ENCODE peak calls at places on chromosomes 13 and 19, in seven cellular contexts. One of them, this sample, is unnamed.

GRCh38 chr19:45250832-45251451 is at the start of gene MARK4:
- DNase-seq in fibroblast of villous mesenchyme: peak
- DNase-seq in AG09309: no peak
- DNase-seq in cardiac fibroblast: peak
- DNase-seq in left ventricle myocardium inferior: peak
- DNase-seq in activated B cell treated with CpG ODN at 0.5 μM for 24 hours: peak
- DNase-seq in progenitor cell of endocrine pancreas: peak
- DNase-seq in this sample: peak

GRCh38 chr13:111262715-111263114 is 57.7 kb upstream of the TEX29 start:
- DNase-seq in fibroblast of villous mesenchyme: no peak
- DNase-seq in AG09309: no peak
- DNase-seq in cardiac fibroblast: no peak
- DNase-seq in left ventricle myocardium inferior: no peak
- DNase-seq in activated B cell treated with CpG ODN at 0.5 μM for 24 hours: no peak
- DNase-seq in progenitor cell of endocrine pancreas: no peak
- DNase-seq in this sample: no peak

GRCh38 chr13:66992183-66992582 is 238.0 kb downstream of the PCDH9 start:
- DNase-seq in fibroblast of villous mesenchyme: peak
- DNase-seq in AG09309: no peak
- DNase-seq in cardiac fibroblast: peak
- DNase-seq in left ventricle myocardium inferior: no peak
- DNase-seq in activated B cell treated with CpG ODN at 0.5 μM for 24 hours: no peak
- DNase-seq in progenitor cell of endocrine pancreas: no peak
- DNase-seq in this sample: no peak

GRCh38 chr13:77563110-77563509 is 27.6 kb downstream of the SCEL start:
- DNase-seq in fibroblast of villous mesenchyme: peak
- DNase-seq in AG09309: no peak
- DNase-seq in cardiac fibroblast: peak
- DNase-seq in left ventricle myocardium inferior: no peak
- DNase-seq in activated B cell treated with CpG ODN at 0.5 μM for 24 hours: no peak
- DNase-seq in progenitor cell of endocrine pancreas: no peak
- DNase-seq in this sample: no peak

GRCh38 chr19:35545855-35546381 is 492 bp downstream of the TMEM147 start:
- DNase-seq in fibroblast of villous mesenchyme: no peak
- DNase-seq in AG09309: no peak
- DNase-seq in cardiac fibroblast: peak
- DNase-seq in left ventricle myocardium inferior: peak
- DNase-seq in activated B cell treated with CpG ODN at 0.5 μM for 24 hours: no peak
- DNase-seq in progenitor cell of endocrine pancreas: peak
- DNase-seq in this sample: peak

GRCh38 chr19:48218964-48219363 is 36.7 kb downstream of the CARD8 start:
- DNase-seq in fibroblast of villous mesenchyme: peak
- DNase-seq in AG09309: no peak
- DNase-seq in cardiac fibroblast: peak
- DNase-seq in left ventricle myocardium inferior: no peak
- DNase-seq in activated B cell treated with CpG ODN at 0.5 μM for 24 hours: no peak
- DNase-seq in progenitor cell of endocrine pancreas: no peak
- DNase-seq in this sample: no peak

GRCh38 chr13:40502236-40502635 is 164.2 kb downstream of the FOXO1 start:
- DNase-seq in fibroblast of villous mesenchyme: no peak
- DNase-seq in AG09309: no peak
- DNase-seq in cardiac fibroblast: peak
- DNase-seq in left ventricle myocardium inferior: no peak
- DNase-seq in activated B cell treated with CpG ODN at 0.5 μM for 24 hours: no peak
- DNase-seq in progenitor cell of endocrine pancreas: no peak
- DNase-seq in this sample: no peak

GRCh38 chr19:32886241-32886640 is 16.7 kb upstream of the SLC7A9 start:
- DNase-seq in fibroblast of villous mesenchyme: no peak
- DNase-seq in AG09309: no peak
- DNase-seq in cardiac fibroblast: no peak
- DNase-seq in left ventricle myocardium inferior: no peak
- DNase-seq in activated B cell treated with CpG ODN at 0.5 μM for 24 hours: no peak
- DNase-seq in progenitor cell of endocrine pancreas: no peak
- DNase-seq in this sample: no peak

GRCh38 chr19:45177817-45178261 is at the start of gene TRAPPC6A:
- DNase-seq in fibroblast of villous mesenchyme: peak
- DNase-seq in AG09309: peak
- DNase-seq in cardiac fibroblast: peak
- DNase-seq in left ventricle myocardium inferior: no peak
- DNase-seq in activated B cell treated with CpG ODN at 0.5 μM for 24 hours: no peak
- DNase-seq in progenitor cell of endocrine pancreas: no peak
- DNase-seq in this sample: no peak

GRCh38 chr13:113665582-113666323 is 1.3 kb upstream of the GRK1 start:
- DNase-seq in fibroblast of villous mesenchyme: no peak
- DNase-seq in AG09309: no peak
- DNase-seq in cardiac fibroblast: no peak
- DNase-seq in left ventricle myocardium inferior: peak
- DNase-seq in activated B cell treated with CpG ODN at 0.5 μM for 24 hours: peak
- DNase-seq in progenitor cell of endocrine pancreas: no peak
- DNase-seq in this sample: no peak

GRCh38 chr13:50129065-50129922 is 114.0 kb downstream of the KCNRG start:
- DNase-seq in fibroblast of villous mesenchyme: no peak
- DNase-seq in AG09309: no peak
- DNase-seq in cardiac fibroblast: peak
- DNase-seq in left ventricle myocardium inferior: peak
- DNase-seq in activated B cell treated with CpG ODN at 0.5 μM for 24 hours: peak
- DNase-seq in progenitor cell of endocrine pancreas: no peak
- DNase-seq in this sample: no peak

GRCh38 chr19:388691-389090 is 20.3 kb downstream of the C2CD4C start:
- DNase-seq in fibroblast of villous mesenchyme: no peak
- DNase-seq in AG09309: no peak
- DNase-seq in cardiac fibroblast: no peak
- DNase-seq in left ventricle myocardium inferior: no peak
- DNase-seq in activated B cell treated with CpG ODN at 0.5 μM for 24 hours: no peak
- DNase-seq in progenitor cell of endocrine pancreas: no peak
- DNase-seq in this sample: no peak

GRCh38 chr13:81406022-81406421 is 1065.1 kb upstream of the SPRY2 start:
- DNase-seq in fibroblast of villous mesenchyme: no peak
- DNase-seq in AG09309: no peak
- DNase-seq in cardiac fibroblast: no peak
- DNase-seq in left ventricle myocardium inferior: no peak
- DNase-seq in activated B cell treated with CpG ODN at 0.5 μM for 24 hours: no peak
- DNase-seq in progenitor cell of endocrine pancreas: no peak
- DNase-seq in this sample: no peak

GRCh38 chr19:10237702-10238101 is 6.6 kb upstream of the S1PR2 start:
- DNase-seq in fibroblast of villous mesenchyme: no peak
- DNase-seq in AG09309: no peak
- DNase-seq in cardiac fibroblast: no peak
- DNase-seq in left ventricle myocardium inferior: no peak
- DNase-seq in activated B cell treated with CpG ODN at 0.5 μM for 24 hours: no peak
- DNase-seq in progenitor cell of endocrine pancreas: no peak
- DNase-seq in this sample: no peak

GRCh38 chr13:96822900-96823299 is 171.4 kb downstream of the OXGR1 start:
- DNase-seq in fibroblast of villous mesenchyme: peak
- DNase-seq in AG09309: no peak
- DNase-seq in cardiac fibroblast: peak
- DNase-seq in left ventricle myocardium inferior: no peak
- DNase-seq in activated B cell treated with CpG ODN at 0.5 μM for 24 hours: no peak
- DNase-seq in progenitor cell of endocrine pancreas: no peak
- DNase-seq in this sample: peak

GRCh38 chr13:47499358-47500150 is 501.5 kb downstream of the SUCLA2 start:
- DNase-seq in fibroblast of villous mesenchyme: peak
- DNase-seq in AG09309: peak
- DNase-seq in cardiac fibroblast: peak
- DNase-seq in left ventricle myocardium inferior: no peak
- DNase-seq in activated B cell treated with CpG ODN at 0.5 μM for 24 hours: no peak
- DNase-seq in progenitor cell of endocrine pancreas: no peak
- DNase-seq in this sample: no peak

GRCh38 chr13:24623141-24623665 is 57.0 kb upstream of the ATP12A start:
- DNase-seq in fibroblast of villous mesenchyme: no peak
- DNase-seq in AG09309: no peak
- DNase-seq in cardiac fibroblast: no peak
- DNase-seq in left ventricle myocardium inferior: no peak
- DNase-seq in activated B cell treated with CpG ODN at 0.5 μM for 24 hours: no peak
- DNase-seq in progenitor cell of endocrine pancreas: no peak
- DNase-seq in this sample: no peak

GRCh38 chr19:2291185-2291751 is 9.3 kb upstream of the PEAK3 start:
- DNase-seq in fibroblast of villous mesenchyme: no peak
- DNase-seq in AG09309: no peak
- DNase-seq in cardiac fibroblast: no peak
- DNase-seq in left ventricle myocardium inferior: no peak
- DNase-seq in activated B cell treated with CpG ODN at 0.5 μM for 24 hours: no peak
- DNase-seq in progenitor cell of endocrine pancreas: peak
- DNase-seq in this sample: no peak

GRCh38 chr13:70703755-70704154 is 595.5 kb upstream of the KLHL1 start:
- DNase-seq in fibroblast of villous mesenchyme: no peak
- DNase-seq in AG09309: no peak
- DNase-seq in cardiac fibroblast: no peak
- DNase-seq in left ventricle myocardium inferior: no peak
- DNase-seq in activated B cell treated with CpG ODN at 0.5 μM for 24 hours: no peak
- DNase-seq in progenitor cell of endocrine pancreas: no peak
- DNase-seq in this sample: no peak

GRCh38 chr13:74210693-74211393 is 76.6 kb upstream of the KLF12 start:
- DNase-seq in fibroblast of villous mesenchyme: peak
- DNase-seq in AG09309: peak
- DNase-seq in cardiac fibroblast: peak
- DNase-seq in left ventricle myocardium inferior: no peak
- DNase-seq in activated B cell treated with CpG ODN at 0.5 μM for 24 hours: no peak
- DNase-seq in progenitor cell of endocrine pancreas: no peak
- DNase-seq in this sample: no peak

GRCh38 chr13:24064258-24064860 is 96.2 kb upstream of the SPATA13 start:
- DNase-seq in fibroblast of villous mesenchyme: no peak
- DNase-seq in AG09309: no peak
- DNase-seq in cardiac fibroblast: no peak
- DNase-seq in left ventricle myocardium inferior: no peak
- DNase-seq in activated B cell treated with CpG ODN at 0.5 μM for 24 hours: no peak
- DNase-seq in progenitor cell of endocrine pancreas: no peak
- DNase-seq in this sample: no peak

GRCh38 chr13:25752957-25753540 is 298.8 kb downstream of the SHISA2 start:
- DNase-seq in fibroblast of villous mesenchyme: peak
- DNase-seq in AG09309: no peak
- DNase-seq in cardiac fibroblast: peak
- DNase-seq in left ventricle myocardium inferior: peak
- DNase-seq in activated B cell treated with CpG ODN at 0.5 μM for 24 hours: no peak
- DNase-seq in progenitor cell of endocrine pancreas: no peak
- DNase-seq in this sample: no peak

GRCh38 chr13:92843549-92843948 is 383.1 kb upstream of the GPC6 start:
- DNase-seq in fibroblast of villous mesenchyme: peak
- DNase-seq in AG09309: no peak
- DNase-seq in cardiac fibroblast: peak
- DNase-seq in left ventricle myocardium inferior: no peak
- DNase-seq in activated B cell treated with CpG ODN at 0.5 μM for 24 hours: no peak
- DNase-seq in progenitor cell of endocrine pancreas: no peak
- DNase-seq in this sample: no peak

GRCh38 chr19:51272183-51272817 is 21.4 kb downstream of the SIGLECL1 start:
- DNase-seq in fibroblast of villous mesenchyme: no peak
- DNase-seq in AG09309: no peak
- DNase-seq in cardiac fibroblast: no peak
- DNase-seq in left ventricle myocardium inferior: no peak
- DNase-seq in activated B cell treated with CpG ODN at 0.5 μM for 24 hours: no peak
- DNase-seq in progenitor cell of endocrine pancreas: no peak
- DNase-seq in this sample: no peak
- TF ChIP-seq CTCF in fibroblast of villous mesenchyme: no peak
- TF ChIP-seq CTCF in AG09309: no peak
- TF ChIP-seq CTCF in cardiac fibroblast: no peak
- TF ChIP-seq CTCF in left ventricle myocardium inferior: no peak
- TF ChIP-seq CTCF in activated B cell treated with CpG ODN at 0.5 μM for 24 hours: no peak
- TF ChIP-seq CTCF in progenitor cell of endocrine pancreas: no peak
- TF ChIP-seq CTCF in this sample: no peak

GRCh38 chr19:15479391-15480345 is at the start of gene PGLYRP2:
- DNase-seq in fibroblast of villous mesenchyme: no peak
- DNase-seq in AG09309: no peak
- DNase-seq in cardiac fibroblast: no peak
- DNase-seq in left ventricle myocardium inferior: no peak
- DNase-seq in activated B cell treated with CpG ODN at 0.5 μM for 24 hours: no peak
- DNase-seq in progenitor cell of endocrine pancreas: no peak
- DNase-seq in this sample: no peak
- TF ChIP-seq CTCF in fibroblast of villous mesenchyme: no peak
- TF ChIP-seq CTCF in AG09309: no peak
- TF ChIP-seq CTCF in cardiac fibroblast: no peak
- TF ChIP-seq CTCF in left ventricle myocardium inferior: peak
- TF ChIP-seq CTCF in activated B cell treated with CpG ODN at 0.5 μM for 24 hours: no peak
- TF ChIP-seq CTCF in progenitor cell of endocrine pancreas: no peak
- TF ChIP-seq CTCF in this sample: no peak

DNA sequence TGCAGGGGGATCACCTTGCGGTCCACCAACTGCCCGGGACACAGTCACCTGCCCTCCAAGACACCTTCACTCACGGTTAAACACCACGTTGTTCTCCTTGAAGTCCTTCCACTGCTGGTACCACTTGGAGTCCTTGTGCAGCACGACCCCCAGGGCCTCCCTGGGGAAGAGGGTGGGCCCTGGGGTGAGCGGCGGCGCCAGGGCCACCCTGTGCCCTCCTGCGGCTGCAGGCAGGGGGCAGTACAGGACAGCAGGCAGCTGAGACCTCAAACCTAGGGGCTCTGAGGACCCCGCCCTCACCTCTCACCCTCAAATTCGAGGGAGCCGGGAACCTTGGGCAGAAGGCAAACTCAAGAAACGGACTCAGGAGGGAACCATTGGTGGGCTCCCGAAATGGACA is 7.5 kb upstream of the CTXN1 start:
- DNase-seq in fibroblast of villous mesenchyme: no peak
- DNase-seq in AG09309: no peak
- DNase-seq in cardiac fibroblast: no peak
- DNase-seq in left ventricle myocardium inferior: no peak
- DNase-seq in activated B cell treated with CpG ODN at 0.5 μM for 24 hours: no peak
- DNase-seq in progenitor cell of endocrine pancreas: no peak
- DNase-seq in this sample: no peak
- TF ChIP-seq CTCF in fibroblast of villous mesenchyme: peak
- TF ChIP-seq CTCF in AG09309: peak
- TF ChIP-seq CTCF in cardiac fibroblast: peak
- TF ChIP-seq CTCF in left ventricle myocardium inferior: peak
- TF ChIP-seq CTCF in activated B cell treated with CpG ODN at 0.5 μM for 24 hours: no peak
- TF ChIP-seq CTCF in progenitor cell of endocrine pancreas: peak
- TF ChIP-seq CTCF in this sample: peak

DNA sequence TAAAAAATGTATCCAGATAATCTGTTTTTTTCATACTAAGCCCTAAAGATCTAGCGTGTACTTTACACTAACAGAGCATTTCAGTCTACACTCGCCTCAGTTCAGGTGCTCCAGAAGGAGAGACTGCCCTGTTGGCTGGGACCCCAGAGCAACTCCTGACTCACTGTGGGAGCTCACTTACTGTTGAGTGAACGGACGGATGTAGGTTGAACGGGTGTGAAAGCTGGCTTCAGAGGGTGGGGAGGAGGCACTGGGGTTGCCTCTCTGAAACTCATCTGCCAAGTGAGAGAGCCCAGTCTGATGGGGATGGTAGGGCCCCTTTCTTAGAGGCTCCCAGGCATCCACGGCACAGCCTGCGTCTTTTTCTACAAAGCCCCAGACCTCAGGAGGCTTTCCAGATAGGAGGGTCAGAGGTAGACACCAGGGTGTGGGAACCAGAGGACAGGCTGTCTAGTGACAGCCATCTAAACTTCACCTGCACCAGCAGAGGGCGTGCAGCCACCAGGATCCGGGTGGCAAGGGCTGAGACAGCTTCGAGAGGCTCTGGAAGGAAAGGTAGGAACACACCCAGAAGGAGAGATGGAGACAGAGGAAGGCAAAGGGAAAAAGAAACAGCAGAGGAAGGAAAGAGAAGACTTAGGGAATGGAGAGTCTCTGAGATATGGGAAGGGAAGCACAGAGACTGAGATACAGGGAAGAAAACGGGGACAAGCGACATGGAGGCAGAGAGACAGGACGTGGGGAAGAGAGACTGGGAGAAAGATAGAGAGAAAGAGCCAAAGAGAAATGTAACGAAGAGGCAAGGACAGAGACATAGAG is 3.7 kb downstream of the KASH5 start:
- DNase-seq in fibroblast of villous mesenchyme: peak
- DNase-seq in AG09309: no peak
- DNase-seq in cardiac fibroblast: peak
- DNase-seq in left ventricle myocardium inferior: peak
- DNase-seq in activated B cell treated with CpG ODN at 0.5 μM for 24 hours: peak
- DNase-seq in progenitor cell of endocrine pancreas: peak
- DNase-seq in this sample: peak
- TF ChIP-seq CTCF in fibroblast of villous mesenchyme: peak
- TF ChIP-seq CTCF in AG09309: peak
- TF ChIP-seq CTCF in cardiac fibroblast: peak
- TF ChIP-seq CTCF in left ventricle myocardium inferior: peak
- TF ChIP-seq CTCF in activated B cell treated with CpG ODN at 0.5 μM for 24 hours: peak
- TF ChIP-seq CTCF in progenitor cell of endocrine pancreas: peak
- TF ChIP-seq CTCF in this sample: peak

This sample was measured in endothelial cell.